ENCODE peak calls at places on chromosomes 4 and X, in nine cellular contexts. T is SJSA1; H is CD8-positive, alpha-beta memory T cell; M is adrenal gland; O is SK-N-SH; F is brain microvascular endothelial cell; Y is fibroblast of lung; P is prostate gland; R is naive thymus-derived CD4-positive, alpha-beta T cell. G is an unnamed sample.

GRCh38 chr4:71882113-71882512 is 98.2 kb upstream of the GC start:
- DNase-seq in T (no peak), H (no peak), M (no peak), O (no peak), F (no peak), Y (no peak), P (no peak), R (no peak), G (no peak)

GRCh38 chrX:100648601-100649417 is 4.8 kb downstream of the SRPX2 start:
- DNase-seq in T (no peak), H (no peak), M (no peak), O (no peak), F (peak; percentile 82), Y (peak; percentile 74), P (no peak), R (no peak), G (no peak)

GRCh38 chr4:183912585-183912984 is 7.5 kb downstream of the STOX2 start:
- DNase-seq in T (no peak), H (no peak), M (no peak), O (no peak), F (no peak), Y (peak; percentile 69), P (no peak), R (no peak), G (no peak)

GRCh38 chrX:64842492-64842891 is 133.8 kb downstream of the ZC4H2 start:
- DNase-seq in T (no peak), H (peak; percentile 37), M (no peak), O (no peak), F (no peak), Y (no peak), P (no peak), R (no peak), G (no peak)

GRCh38 chr4:89509708-89510269 is 202.2 kb upstream of the GPRIN3 start:
- DNase-seq in T (no peak), H (no peak), M (no peak), O (no peak), F (peak; percentile 16), Y (peak; percentile 77), P (no peak), R (no peak), G (no peak)

GRCh38 chrX:52979993-52980392 is 21.7 kb upstream of the FAM156A start:
- DNase-seq in T (no peak), H (no peak), M (peak; percentile 10), O (no peak), F (no peak), Y (peak; percentile 58), P (no peak), R (no peak), G (no peak)

GRCh38 chr4:8502836-8503585 is 62.4 kb downstream of the TRMT44 start:
- DNase-seq in T (no peak), H (no peak), M (no peak), O (no peak), F (no peak), Y (no peak), P (no peak), R (no peak), G (peak; percentile 60)

GRCh38 chr4:40995850-40996249 is 218.5 kb downstream of the APBB2 start:
- DNase-seq in T (no peak), H (no peak), M (no peak), O (no peak), F (no peak), Y (peak; percentile 88), P (no peak), R (no peak), G (no peak)

GRCh38 chrX:45619290-45619689 is 418.6 kb upstream of the DIPK2B start:
- DNase-seq in T (no peak), H (no peak), M (no peak), O (no peak), F (peak; percentile 41), Y (peak; percentile 73), P (no peak), R (no peak), G (no peak)

GRCh38 chr4:8850830-8851188 is 20.8 kb downstream of the HMX1 start:
- DNase-seq in T (no peak), H (no peak), M (no peak), O (no peak), F (no peak), Y (no peak), P (no peak), R (no peak), G (no peak)

GRCh38 chr4:91769912-91770311 is 533.9 kb upstream of the GRID2 start:
- DNase-seq in T (no peak), H (no peak), M (no peak), O (no peak), F (no peak), Y (no peak), P (no peak), R (no peak), G (no peak)

GRCh38 chr4:2822461-2823300 is 21.0 kb upstream of the ADD1 start:
- DNase-seq in T (no peak), H (no peak), M (no peak), O (no peak), F (no peak), Y (no peak), P (no peak), R (no peak), G (no peak)

GRCh38 chr4:166252487-166253402 is 379.7 kb downstream of the TLL1 start:
- DNase-seq in T (no peak), H (no peak), M (no peak), O (peak; percentile 3), F (peak; percentile 24), Y (peak; percentile 13), P (no peak), R (no peak), G (peak; percentile 7)

GRCh38 chr4:16524911-16525574 is 298.8 kb upstream of the TAPT1 start:
- DNase-seq in T (no peak), H (no peak), M (peak; percentile 16), O (no peak), F (no peak), Y (peak; percentile 34), P (no peak), R (no peak), G (no peak)

GRCh38 chrX:124529786-124530185 is 183.4 kb downstream of the SH2D1A start:
- DNase-seq in T (no peak), H (no peak), M (no peak), O (no peak), F (no peak), Y (no peak), P (peak; percentile 4), R (no peak), G (no peak)

DNA sequence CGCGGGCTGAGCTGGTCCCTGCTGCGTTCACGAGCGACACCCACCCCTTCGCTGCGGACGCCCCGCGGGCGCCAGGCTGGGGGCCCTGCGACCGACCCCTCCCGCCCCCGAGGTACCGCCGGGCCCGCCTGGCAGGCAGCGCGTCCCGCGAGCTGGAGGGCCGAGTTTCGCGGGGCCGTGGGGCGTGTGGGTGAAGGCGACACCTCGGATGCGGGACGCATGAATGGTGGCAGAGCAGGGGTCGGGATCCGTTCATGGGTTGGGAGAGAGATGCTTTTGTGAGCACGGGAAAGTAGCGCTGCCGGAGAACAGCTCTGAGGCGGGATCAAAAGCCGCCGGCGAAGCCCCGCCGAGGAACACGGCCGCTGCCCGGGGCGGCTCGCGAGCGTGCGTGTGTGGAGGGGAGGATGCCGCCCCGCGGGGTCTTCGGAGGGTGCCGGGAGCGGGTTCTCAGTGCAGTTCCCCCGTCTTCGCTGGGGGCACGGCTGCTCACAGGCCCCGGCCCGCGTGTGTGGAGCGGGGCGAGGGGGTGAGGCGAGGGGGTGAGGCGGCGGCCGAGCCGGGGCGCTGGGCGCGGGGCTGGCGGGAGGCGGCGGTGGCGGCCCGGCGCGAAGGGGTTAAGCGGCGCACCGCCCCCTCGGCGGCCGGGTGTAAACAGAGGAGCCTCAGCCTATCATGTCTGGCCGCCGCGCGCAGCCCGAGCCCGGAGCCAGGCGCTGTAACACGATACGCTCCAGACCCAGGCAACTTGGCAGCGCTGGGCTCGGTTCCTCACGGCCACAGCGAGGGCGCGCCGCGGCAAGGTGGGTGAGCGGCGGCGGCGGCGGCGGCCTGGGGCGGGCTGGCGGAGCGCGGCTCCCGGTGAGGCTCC is 205.3 kb downstream of the TENM3 start:
- DNase-seq in T (peak; percentile 91), H (peak; percentile 27), M (peak; percentile 93), O (peak; percentile 97), F (peak; percentile 91), Y (peak; percentile 96), P (peak; percentile 91), R (peak; percentile 8), G (peak; percentile 96)
- H3K4me3 ChIP-seq in T (peak overlapping the region; percentile 81), H (no peak overlapping the region), M (peak overlapping the region; percentile 27), O (peak overlapping the region; percentile 80), F (peak overlapping the region; percentile 76), Y (peak overlapping the region; percentile 70), P (peak overlapping the region; percentile 64), R (peak overlapping the region; percentile 12), G (peak overlapping the region; percentile 76)

GRCh38 chr4:68324509-68325262 is 25.2 kb downstream of the YTHDC1 start:
- DNase-seq in T (no peak), H (no peak), M (no peak), O (no peak), F (no peak), Y (no peak), P (no peak), R (no peak), G (no peak)
- H3K36me3 ChIP-seq in T (peaks cover 78% of the 10 kb centered on the region), H (peaks cover 48% of the 10 kb centered on the region), M (no peaks in the 10 kb centered on the region), O (peaks cover 80% of the 10 kb centered on the region), F (peaks cover 37% of the 10 kb centered on the region), Y (peaks cover 1% of the 10 kb centered on the region), P (no peaks in the 10 kb centered on the region), R (peaks cover 28% of the 10 kb centered on the region), G (peaks cover 24% of the 10 kb centered on the region)

DNA sequence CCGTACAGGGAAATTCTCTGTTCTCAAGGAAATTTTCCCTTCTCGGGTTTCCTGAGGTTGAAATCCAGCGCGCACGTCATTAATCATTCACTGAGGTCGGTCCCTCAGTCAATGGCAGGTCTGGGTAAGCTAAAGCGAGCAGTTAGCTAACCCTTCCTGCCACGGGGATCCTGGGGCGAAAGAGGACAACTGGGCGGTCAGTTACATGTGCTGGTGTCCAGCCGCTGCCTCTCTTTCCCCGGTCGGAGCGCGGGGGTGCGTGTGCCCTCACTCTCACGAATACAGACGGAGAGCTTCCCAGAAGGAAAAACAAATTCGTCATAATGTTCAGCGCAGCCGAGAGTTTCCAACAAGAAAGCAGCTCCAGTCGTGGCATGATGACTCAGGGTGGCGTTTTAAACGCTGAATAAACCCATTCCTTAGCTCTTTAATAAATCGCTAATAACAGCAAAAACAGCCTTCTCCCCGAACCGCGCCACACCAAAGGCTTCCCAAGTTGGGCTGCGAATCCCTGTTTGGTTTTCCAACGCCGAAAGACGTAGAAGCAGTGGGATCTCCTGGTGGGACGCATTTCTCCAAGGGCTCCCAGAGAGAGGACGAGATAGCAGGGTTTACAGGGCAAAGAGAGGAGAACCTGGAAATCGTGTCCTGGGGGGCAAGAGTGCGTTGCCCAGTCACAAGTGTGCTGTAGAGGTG is 745 bp upstream of the FGF5 start:
- DNase-seq in T (peak; percentile 65), H (no peak), M (no peak), O (peak; percentile 64), F (peak; percentile 86), Y (peak; percentile 86), P (no peak), R (no peak), G (peak; percentile 30)
- H3K27me3 ChIP-seq in T (no peaks in the 10 kb centered on the region), H (peaks cover 33% of the 10 kb centered on the region), M (peaks cover 50% of the 10 kb centered on the region), O (no peaks in the 10 kb centered on the region), F (no peaks in the 10 kb centered on the region), Y (no peaks in the 10 kb centered on the region), P (peaks cover 28% of the 10 kb centered on the region), R (peaks cover 14% of the 10 kb centered on the region), G (peaks cover 95% of the 10 kb centered on the region)

DNA sequence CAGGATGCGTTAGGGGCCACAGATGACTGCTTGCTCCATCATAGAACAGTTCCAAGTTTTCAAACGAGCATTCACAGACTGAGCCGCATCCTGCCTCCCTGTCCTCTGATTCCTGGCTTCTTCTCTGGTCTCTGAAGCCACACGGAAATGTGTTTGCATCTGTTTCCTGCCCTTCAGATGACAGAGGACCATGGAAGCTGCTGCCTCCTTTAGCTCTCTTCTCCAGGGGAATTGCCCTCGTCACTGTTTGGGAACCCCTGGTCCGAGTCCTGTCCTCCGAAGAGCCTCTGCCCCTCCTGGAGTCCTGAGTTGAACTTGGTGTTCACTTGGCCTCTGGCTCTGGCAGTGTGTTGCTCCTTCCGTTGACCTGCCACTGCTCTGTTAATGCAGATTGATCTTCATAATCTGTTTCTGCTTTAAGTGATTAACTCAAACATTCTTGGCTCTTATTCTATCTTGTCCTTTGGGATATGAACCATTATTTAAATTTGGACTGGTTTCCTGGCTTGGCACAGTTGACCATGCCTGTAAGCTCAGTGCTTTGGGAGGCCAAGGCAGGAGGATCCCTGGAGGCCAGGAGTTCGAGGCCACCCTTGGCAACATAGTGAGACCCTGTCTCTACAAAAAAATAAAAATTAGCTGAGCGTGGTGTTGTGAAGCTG is 96.0 kb downstream of the PTTG2 start:
- DNase-seq in T (no peak), H (no peak), M (peak; percentile 32), O (no peak), F (no peak), Y (no peak), P (no peak), R (no peak), G (no peak)
- H3K4me3 ChIP-seq in T (no peak overlapping the region), H (no peak overlapping the region), M (no peak overlapping the region), O (no peak overlapping the region), F (no peak overlapping the region), Y (no peak overlapping the region), P (no peak overlapping the region), R (no peak overlapping the region), G (no peak overlapping the region)